ENCODE peak calls at places on chromosome 7, in four cellular contexts. J is GM12865, A is tibial artery, F is A549. P is an unnamed sample.

GRCh38 chr7:79668292-79668691 is 214.8 kb upstream of the MAGI2 start:
- DNase-seq in F (no peak), J (no peak), A (no peak), P (no peak)

GRCh38 chr7:115634633-115635032 is 395.9 kb downstream of the TFEC start:
- DNase-seq in J (no peak), A (no peak), F (peak; percentile 59), P (no peak)

GRCh38 chr7:149071641-149072437 is 18.7 kb downstream of the ZNF786 start:
- DNase-seq in A (no peak), F (peak; percentile 79), J (peak; percentile 95), P (no peak)

GRCh38 chr7:103988468-103989199 is 824 bp downstream of the RELN start:
- DNase-seq in A (no peak), F (peak; percentile 2), J (no peak), P (no peak)

GRCh38 chr7:88669913-88670312 is 89.6 kb upstream of the ZNF804B start:
- DNase-seq in F (no peak), A (no peak), J (peak; percentile 34), P (no peak)

GRCh38 chr7:13987395-13987794 is 2.1 kb downstream of the ETV1 start:
- DNase-seq in A (no peak), F (no peak), J (no peak), P (no peak)

GRCh38 chr7:80686576-80686975 is 48.1 kb downstream of the CD36 start:
- DNase-seq in A (no peak), J (no peak), F (no peak), P (no peak)

GRCh38 chr7:152103691-152104090 is 78.2 kb downstream of the GALNT11 start:
- DNase-seq in A (no peak), F (no peak), J (no peak), P (no peak)

GRCh38 chr7:142620375-142620774 is 128.9 kb upstream of the PRSS1 start:
- DNase-seq in F (no peak), J (no peak), A (no peak), P (no peak)

GRCh38 chr7:155069992-155070827 is at the start of gene HTR5A:
- DNase-seq in F (peak; percentile 75), A (peak; percentile 65), J (peak; percentile 84), P (peak; percentile 21)

GRCh38 chr7:50838675-50839377 is 56.1 kb upstream of the GRB10 start:
- DNase-seq in F (peak; percentile 79), J (no peak), A (peak; percentile 64), P (no peak)

GRCh38 chr7:1534330-1535099 is 4.0 kb downstream of the MAFK start:
- DNase-seq in A (no peak), J (no peak), F (peak; percentile 64), P (no peak)

GRCh38 chr7:29340691-29341090 is 146.1 kb downstream of the CHN2 start:
- DNase-seq in J (no peak), F (no peak), A (no peak), P (no peak)

GRCh38 chr7:121204537-121204936 is 124.3 kb upstream of the WNT16 start:
- DNase-seq in F (no peak), J (no peak), A (no peak), P (no peak)

GRCh38 chr7:148537435-148537834 is 53.1 kb upstream of the C7orf33 start:
- DNase-seq in F (no peak), J (peak; percentile 18), A (no peak), P (no peak)

GRCh38 chr7:80781561-80781979 is 137.3 kb downstream of the SEMA3C start:
- DNase-seq in J (no peak), F (peak; percentile 76), A (peak; percentile 50), P (no peak)

GRCh38 chr7:44465490-44465889 is 25.0 kb downstream of the NUDCD3 start:
- DNase-seq in F (no peak), A (no peak), J (no peak), P (no peak)

GRCh38 chr7:128032605-128033235 is 1.5 kb upstream of the LRRC4 start:
- DNase-seq in J (no peak), F (no peak), A (no peak), P (no peak)

GRCh38 chr7:2614646-2615330 is 17.0 kb upstream of the TTYH3 start:
- DNase-seq in F (no peak), J (no peak), A (no peak), P (no peak)

GRCh38 chr7:154684651-154685563 is 318.0 kb downstream of the PAXIP1 start:
- DNase-seq in J (no peak), F (no peak), A (no peak), P (no peak)

GRCh38 chr7:128427289-128427891 is 17.6 kb upstream of the IMPDH1 start:
- DNase-seq in A (no peak), J (peak; percentile 65), F (peak; percentile 76), P (no peak)

GRCh38 chr7:106634958-106635357 is 26.0 kb downstream of the CCDC71L start:
- DNase-seq in A (no peak), F (no peak), J (no peak), P (no peak)

GRCh38 chr7:102170417-102170970 is 116.2 kb upstream of the SH2B2 start:
- DNase-seq in A (no peak), F (no peak), J (no peak), P (no peak)

GRCh38 chr7:63067897-63068585 is 930.6 kb upstream of the ZNF722 start:
- DNase-seq in J (no peak), F (no peak), A (no peak), P (peak; percentile 36)

GRCh38 chr7:149161241-149161848 is 14.1 kb downstream of the ZNF398 start:
- DNase-seq in A (no peak), F (peak; percentile 16), J (no peak), P (no peak)

GRCh38 chr7:21256310-21256877 is 171.5 kb upstream of the SP4 start:
- DNase-seq in F (peak; percentile 53), J (peak; percentile 68), A (no peak), P (no peak)

GRCh38 chr7:150341263-150342118 is at the start of gene RARRES2:
- DNase-seq in J (no peak), F (no peak), A (peak; percentile 44), P (peak; percentile 51)

GRCh38 chr7:15326044-15326644 is 235.7 kb downstream of the AGMO start:
- DNase-seq in J (peak; percentile 6), A (no peak), F (peak; percentile 31), P (no peak)

GRCh38 chr7:20784311-20785210 is 2.1 kb downstream of the SP8 start:
- DNase-seq in F (peak; percentile 40), J (no peak), A (no peak), P (no peak)

GRCh38 chr7:2934211-2934731 is 90.2 kb upstream of the GNA12 start:
- DNase-seq in F (peak; percentile 75), A (peak; percentile 10), J (no peak), P (peak; percentile 27)

GRCh38 chr7:70353310-70353947 is 755.2 kb downstream of the AUTS2 start:
- DNase-seq in J (no peak), A (no peak), F (no peak), P (no peak)

GRCh38 chr7:150514748-150515222 is at the start of gene GIMAP7:
- DNase-seq in A (peak; percentile 29), J (peak; percentile 71), F (no peak), P (peak; percentile 47)

GRCh38 chr7:41024126-41024525 is 678.8 kb downstream of the INHBA start:
- DNase-seq in A (no peak), J (no peak), F (no peak), P (no peak)
- H3K4me3 ChIP-seq in A (no peak overlapping the region), J (no peak overlapping the region), F (no peak overlapping the region), P (no peak overlapping the region)

GRCh38 chr7:46651561-46652088 is 730.6 kb upstream of the IGFBP3 start:
- DNase-seq in F (no peak), J (peak; percentile 75), A (no peak), P (no peak)
- TF ChIP-seq CTCF in F (no peak), J (no peak), A (no peak), P (no peak)

GRCh38 chr7:74216361-74216761 is 6.6 kb downstream of the LAT2 start:
- DNase-seq in A (no peak), F (no peak), J (peak; percentile 72), P (no peak)
- H3K4me3 ChIP-seq in A (no peak overlapping the region), F (no peak overlapping the region), J (peak overlapping the region; percentile 48), P (no peak overlapping the region)

GRCh38 chr7:111933614-111934013 is 272.6 kb downstream of the DOCK4 start:
- DNase-seq in A (no peak), J (no peak), F (no peak), P (no peak)
- TF ChIP-seq CTCF in A (no peak), J (no peak), F (no peak), P (no peak)

DNA sequence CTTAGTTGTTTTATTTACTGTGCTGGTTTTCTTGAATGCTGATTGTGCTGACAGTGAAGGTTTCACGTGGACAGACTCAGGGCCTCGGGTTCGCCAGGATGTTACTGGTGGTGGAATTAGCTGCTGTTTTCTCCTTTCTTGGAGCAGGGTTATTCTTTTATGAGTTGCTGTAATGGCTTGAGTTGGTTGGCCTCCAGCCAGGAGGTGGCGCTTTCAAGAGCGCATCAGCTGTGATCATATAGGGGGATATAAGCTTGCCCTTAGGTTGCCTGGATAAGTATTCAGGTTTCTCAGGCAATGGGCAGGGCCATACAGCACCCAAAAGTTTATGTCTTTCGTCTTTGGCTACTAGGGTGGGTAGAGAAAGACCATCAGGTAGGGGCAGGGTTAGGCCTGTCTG is 741.3 kb downstream of the PHTF2 start:
- DNase-seq in J (no peak), F (no peak), A (no peak), P (no peak)
- H3K4me3 ChIP-seq in J (no peak overlapping the region), F (no peak overlapping the region), A (no peak overlapping the region), P (no peak overlapping the region)

DNA sequence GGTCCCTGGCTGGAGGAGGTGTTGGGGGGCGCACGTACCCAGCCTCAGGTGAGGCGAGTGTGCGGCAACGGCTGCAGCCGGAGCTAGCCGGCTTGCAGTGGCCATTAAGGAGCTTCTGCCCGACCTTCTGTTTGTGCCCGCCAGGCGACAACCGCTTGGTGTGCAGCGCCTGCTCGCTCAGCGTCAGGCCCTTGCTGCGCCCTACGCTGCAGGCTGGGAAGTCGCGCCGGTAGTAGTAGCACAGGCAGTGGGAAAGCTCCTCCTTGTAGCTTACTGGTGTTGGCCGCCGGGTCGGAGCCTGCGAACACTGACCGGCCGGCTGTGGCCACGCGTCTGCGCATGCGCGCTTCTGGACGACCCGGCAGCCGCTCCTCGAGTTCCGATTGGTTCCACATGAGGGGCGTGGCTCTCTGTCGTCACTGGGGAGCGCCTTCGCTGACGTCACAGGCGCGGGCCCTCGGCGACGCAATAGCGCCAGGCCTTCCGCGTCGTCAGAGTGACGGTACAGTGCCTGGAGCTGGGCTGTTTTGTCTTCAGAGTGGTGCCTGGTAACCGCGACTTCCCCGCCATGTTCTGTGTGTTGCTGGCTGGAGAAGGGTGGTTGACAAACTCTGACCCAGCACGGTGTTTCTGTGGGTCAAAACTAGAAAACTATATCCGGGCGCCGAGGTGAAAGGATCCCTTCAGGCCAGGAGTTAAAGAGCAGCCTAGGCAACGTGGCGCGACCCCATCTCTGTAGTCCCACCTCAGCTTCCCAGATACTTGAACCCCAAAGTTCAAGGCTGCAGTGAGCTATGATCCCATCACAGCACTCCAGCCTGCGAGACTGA is 76.3 kb upstream of the TMEM248 start:
- DNase-seq in A (peak; percentile 97), J (peak; percentile 99), F (peak; percentile 99), P (peak; percentile 99)
- TF ChIP-seq CTCF in A (peak; percentile 24), J (peak; percentile 40), F (no peak), P (peak; percentile 39)

DNA sequence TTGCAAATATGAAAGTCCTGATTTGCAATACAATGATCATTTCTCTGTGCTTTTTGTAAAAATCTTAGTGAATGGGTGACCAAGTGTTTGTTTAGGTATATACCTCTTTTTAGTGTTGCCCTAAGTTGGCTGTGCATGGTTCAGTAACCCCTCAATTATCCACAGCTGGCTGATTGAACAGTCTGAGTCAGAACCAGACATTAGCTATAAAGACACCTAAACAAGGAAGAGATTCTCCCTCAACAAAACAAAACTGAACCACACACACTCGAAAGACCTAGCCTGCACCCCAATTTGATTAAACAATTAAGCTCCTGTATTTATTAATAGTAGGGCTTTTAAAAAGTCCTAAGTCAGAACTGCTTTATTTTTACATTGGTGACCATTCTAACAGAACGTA is 2.8 kb downstream of the RSBN1L start:
- DNase-seq in A (no peak), J (peak; percentile 78), F (no peak), P (no peak)
- H3K4me3 ChIP-seq in A (peak overlapping the region; percentile 98), J (peak overlapping the region; percentile 91), F (no peak overlapping the region), P (no peak overlapping the region)

P was measured in Peyer's patch.